ENCODE peak calls at places on chromosomes 11 and 22, in nine cellular contexts. K, I, F, C, S, A, V, G and U are unnamed samples. For H3K4me1, the result is how much of the 10 kb centered on the place peaks cover.

GRCh38 chr22:36461665-36462474 is 19.6 kb downstream of the TXN2 start:
- ATAC-seq in K (no peak), I (peak), A (peak), C (peak), G (peak), V (peak), F (peak), S (peak), U (peak)

GRCh38 chr11:877565-877964 is 33.0 kb downstream of the CHID1 start:
- ATAC-seq in K (peak), F (no peak), C (no peak), A (no peak), V (no peak), S (no peak), I (no peak), G (no peak), U (no peak)

GRCh38 chr11:10564692-10565318 is 3.7 kb downstream of the LYVE1 start:
- ATAC-seq in S (no peak), I (no peak), V (no peak), F (no peak), G (no peak), K (peak), A (no peak), C (no peak), U (no peak)

GRCh38 chr22:38609371-38609770 is 39.4 kb upstream of the DMC1 start:
- ATAC-seq in S (no peak), G (no peak), K (no peak), I (no peak), V (no peak), C (no peak), F (no peak), A (no peak), U (no peak)

GRCh38 chr11:119778391-119779194 is 49.6 kb upstream of the NECTIN1 start:
- ATAC-seq in I (no peak), V (no peak), C (peak), G (peak), K (no peak), A (peak), F (peak), S (no peak), U (no peak)

GRCh38 chr22:24819941-24820461 is 14.0 kb downstream of the SGSM1 start:
- ATAC-seq in G (peak), K (no peak), A (peak), I (peak), S (peak), C (peak), V (peak), F (peak), U (peak)

GRCh38 chr11:116890193-116890592 is 52.8 kb upstream of the APOA1 start:
- ATAC-seq in A (no peak), F (no peak), K (no peak), V (no peak), I (no peak), C (no peak), G (no peak), S (no peak), U (no peak)

GRCh38 chr11:3056296-3057068 is 741 bp downstream of the CARS1 start:
- ATAC-seq in A (peak), V (peak), G (no peak), S (no peak), K (no peak), F (no peak), C (peak), I (peak), U (no peak)

GRCh38 chr11:64703048-64703447 is 19.9 kb downstream of the NRXN2 start:
- ATAC-seq in V (no peak), K (no peak), F (no peak), A (no peak), S (no peak), I (no peak), G (no peak), C (no peak), U (no peak)

GRCh38 chr22:25749420-25750169 is 7.6 kb downstream of the MYO18B start:
- ATAC-seq in K (peak), S (no peak), I (no peak), V (no peak), G (no peak), C (no peak), A (no peak), F (no peak), U (no peak)

GRCh38 chr11:128238521-128239222 is 348.7 kb downstream of the ETS1 start:
- ATAC-seq in G (no peak), I (peak), K (no peak), A (no peak), C (peak), F (no peak), V (no peak), S (no peak), U (no peak)

GRCh38 chr11:75174781-75175370 is 24.0 kb downstream of the SLCO2B1 start:
- ATAC-seq in K (no peak), F (peak), C (peak), I (peak), V (peak), G (peak), A (peak), S (peak), U (peak)

GRCh38 chr22:24977370-24978230 is 25.1 kb downstream of the KIAA1671 start:
- ATAC-seq in K (no peak), V (peak), A (peak), I (peak), G (peak), C (peak), F (peak), S (peak), U (peak)

GRCh38 chr11:121090145-121090721 is 10.8 kb upstream of the TECTA start:
- ATAC-seq in I (no peak), V (no peak), S (no peak), F (no peak), K (no peak), G (no peak), C (no peak), A (no peak), U (no peak)

GRCh38 chr11:119584193-119585037 is 144.6 kb downstream of the NECTIN1 start:
- ATAC-seq in A (peak), V (peak), S (no peak), I (peak), F (peak), G (peak), C (peak), K (peak), U (peak)

DNA sequence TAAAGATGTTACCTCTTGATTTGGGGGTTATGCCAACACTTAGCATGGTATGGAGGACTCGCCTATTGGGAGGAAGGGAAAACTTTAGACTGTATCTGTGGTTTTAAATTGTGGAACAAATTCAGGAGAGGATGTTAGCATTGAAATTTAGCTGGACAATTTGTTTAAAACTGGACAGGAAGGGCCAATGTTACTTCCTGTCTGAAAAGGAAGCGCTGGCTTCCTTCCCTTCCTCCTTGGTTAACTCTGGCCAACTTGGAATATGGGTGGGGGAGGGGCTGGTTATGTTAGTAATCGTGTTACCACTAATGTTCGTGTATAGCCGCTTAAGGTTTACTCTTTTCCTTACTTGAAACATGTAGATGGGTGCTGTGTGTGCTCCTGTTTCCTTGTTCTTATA is 13.9 kb downstream of the CTNND1 start:
- ATAC-seq in I (no peak), S (no peak), F (no peak), K (no peak), C (no peak), A (no peak), V (no peak), G (no peak), U (no peak)
- H3K4me1 ChIP-seq in I (half or more), S (half or more), F (half or more), K (half or more), C (half or more), A (under half), V (half or more), G (half or more), U (half or more)

GRCh38 chr11:133990501-133990900 is 33.7 kb upstream of the IGSF9B start:
- ATAC-seq in I (no peak), S (no peak), A (no peak), V (no peak), F (no peak), C (no peak), G (no peak), K (no peak), U (no peak)

GRCh38 chr11:133993107-133993506 is 36.3 kb upstream of the IGSF9B start:
- ATAC-seq in I (no peak), A (no peak), V (no peak), K (no peak), F (no peak), S (no peak), G (no peak), C (no peak), U (no peak)

GRCh38 chr11:133992121-133992520 is 35.4 kb upstream of the IGSF9B start:
- ATAC-seq in K (no peak), G (no peak), I (no peak), C (no peak), F (no peak), S (no peak), V (no peak), A (no peak), U (no peak)

GRCh38 chr11:133988686-133989410 is 32.1 kb upstream of the IGSF9B start:
- ATAC-seq in S (peak), C (no peak), F (peak), I (no peak), V (no peak), K (peak), G (peak), A (peak), U (no peak)

DNA sequence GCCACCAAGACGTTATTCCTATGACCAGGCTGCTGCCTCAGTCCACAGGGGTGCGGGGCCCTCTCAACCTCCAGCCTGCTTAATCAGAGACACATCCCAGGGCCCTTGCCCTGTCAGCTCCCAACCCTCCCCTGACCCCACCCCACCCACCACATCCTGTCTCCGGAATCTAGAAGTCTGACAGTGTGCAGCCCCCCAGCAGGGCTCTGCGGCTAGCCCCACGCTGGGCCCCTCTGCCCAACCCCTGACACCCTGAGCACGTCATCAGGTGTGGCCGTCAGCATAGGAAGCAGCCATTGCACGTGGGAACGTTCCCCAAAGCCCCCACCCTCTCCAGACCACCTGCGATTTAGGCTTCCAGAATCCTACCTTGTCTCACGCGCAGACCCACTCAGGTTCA is 34.3 kb upstream of the IGSF9B start:
- ATAC-seq in G (no peak), S (no peak), A (no peak), K (no peak), F (no peak), V (no peak), I (no peak), C (no peak), U (no peak)
- H3K4me1 ChIP-seq in G (under half), S (under half), A (under half), K (under half), F (under half), V (under half), I (under half), C (under half), U (under half)

GRCh38 chr22:22201925-22202343 is 42.7 kb upstream of the VPREB1 start:
- ATAC-seq in K (no peak), C (no peak), A (no peak), S (no peak), V (no peak), G (no peak), I (no peak), F (no peak), U (no peak)
- H3K4me1 ChIP-seq in K (under half), C (under half), A (under half), S (under half), V (under half), G (under half), I (under half), F (under half), U (under half)

GRCh38 chr11:110298298-110298765 is 1.9 kb upstream of the RDX start:
- ATAC-seq in V (no peak), A (no peak), K (no peak), C (no peak), F (no peak), I (no peak), G (no peak), S (no peak), U (no peak)

GRCh38 chr11:110301577-110301976 is 5.2 kb upstream of the RDX start:
- ATAC-seq in F (no peak), K (no peak), V (no peak), S (no peak), G (no peak), I (no peak), A (no peak), C (no peak), U (no peak)

GRCh38 chr11:110299006-110299785 is 2.8 kb upstream of the RDX start:
- ATAC-seq in K (no peak), A (no peak), F (no peak), C (no peak), V (no peak), G (no peak), I (no peak), S (no peak), U (no peak)

GRCh38 chr11:110303414-110303826 is 7.0 kb upstream of the RDX start:
- ATAC-seq in A (no peak), I (no peak), F (no peak), G (no peak), K (no peak), C (no peak), S (no peak), V (no peak), U (no peak)

GRCh38 chr11:110301032-110301431 is 4.6 kb upstream of the RDX start:
- ATAC-seq in K (no peak), F (no peak), V (no peak), S (no peak), A (no peak), G (no peak), I (no peak), C (no peak), U (no peak)
- H3K4me1 ChIP-seq in K (under half), F (under half), V (under half), S (under half), A (under half), G (under half), I (under half), C (under half), U (under half)

GRCh38 chr11:79242616-79243015 is 198.2 kb downstream of the TENM4 start:
- ATAC-seq in C (no peak), S (no peak), F (no peak), A (no peak), G (no peak), I (no peak), V (no peak), K (no peak), U (no peak)
- H3K4me1 ChIP-seq in C (under half), S (under half), F (under half), A (under half), G (under half), I (under half), V (under half), K (under half), U (under half)

GRCh38 chr11:33135768-33136443 is 25.4 kb downstream of the CSTF3 start:
- ATAC-seq in C (no peak), F (no peak), S (no peak), A (no peak), K (no peak), I (no peak), G (no peak), V (no peak), U (no peak)
- H3K4me1 ChIP-seq in C (under half), F (under half), S (under half), A (under half), K (under half), I (under half), G (under half), V (under half), U (under half)

GRCh38 chr22:31211862-31212730 is at the start of gene LIMK2:
- ATAC-seq in F (peak), I (peak), A (peak), K (peak), C (peak), S (peak), V (peak), G (peak), U (peak)
- H3K4me1 ChIP-seq in F (under half), I (under half), A (under half), K (under half), C (half or more), S (under half), V (half or more), G (half or more), U (under half)

DNA sequence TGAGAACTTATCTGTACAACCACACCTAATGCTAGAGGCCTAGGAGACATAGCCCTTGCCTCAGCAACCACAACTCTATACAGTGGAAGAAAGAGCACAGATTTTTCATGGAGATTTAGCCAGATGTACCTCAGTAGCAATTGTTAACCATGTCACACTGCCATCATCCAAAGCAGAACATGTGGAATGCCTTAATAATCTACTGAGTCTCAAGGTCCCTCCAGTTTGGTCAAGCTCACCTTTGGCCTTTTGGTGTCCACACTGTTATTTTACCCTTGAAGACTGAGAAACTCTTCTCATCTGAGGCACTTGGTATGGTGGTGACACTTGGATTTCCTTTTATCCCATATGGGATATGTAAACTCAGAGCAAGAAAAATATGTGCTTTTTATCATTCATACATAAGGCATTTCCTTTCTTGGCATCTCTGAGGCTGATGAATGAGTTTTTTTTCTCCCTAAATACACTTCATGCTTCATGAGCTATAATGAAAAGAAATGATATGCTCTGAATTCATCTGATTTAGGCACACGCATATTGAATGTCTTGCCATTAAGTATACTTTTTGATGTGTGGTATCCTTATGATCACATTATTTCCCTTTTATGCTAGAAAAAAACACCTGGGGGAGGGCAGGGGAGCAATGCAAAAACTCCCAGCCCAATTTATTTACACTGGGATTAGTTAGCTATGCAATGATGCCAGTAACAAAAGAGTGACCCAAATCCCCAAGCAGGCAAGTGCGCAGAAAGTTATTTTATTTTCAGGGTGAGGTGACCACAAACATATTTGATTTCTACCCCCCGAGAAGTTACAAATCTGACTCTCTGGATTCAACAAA is 63.3 kb upstream of the ME3 start:
- ATAC-seq in C (no peak), A (no peak), K (no peak), I (no peak), S (no peak), G (no peak), F (no peak), V (no peak), U (no peak)
- H3K4me1 ChIP-seq in C (under half), A (under half), K (under half), I (under half), S (under half), G (under half), F (under half), V (under half), U (under half)

GRCh38 chr11:47467372-47467771 is 18.4 kb upstream of the RAPSN start:
- ATAC-seq in F (peak), C (no peak), G (peak), K (no peak), A (peak), S (no peak), V (no peak), I (no peak), U (no peak)
- H3K4me1 ChIP-seq in F (under half), C (under half), G (under half), K (under half), A (under half), S (under half), V (under half), I (under half), U (under half)